ENCODE peak calls at places on chromosomes 5 and 9, in seven cellular contexts. Y is left ventricle myocardium inferior; W is stimulated activated CD4-positive, alpha-beta T cell treated with anti-CD3 and anti-CD28 coated beads, Interleukin-2, amount 100 ng/mL, for 24 hours; I is GM19239; Q is T-helper 17 cell; H is HTR-8/SVneo; L is A549. X is an unnamed sample.

GRCh38 chr5:120803282-120803681 is 339.2 kb downstream of the PRR16 start:
- DNase-seq in Y (no peak), W (no peak), I (no peak), Q (no peak), H (peak; percentile 15), L (no peak), X (peak; percentile 46)

GRCh38 chr9:114395768-114396167 is 8.0 kb upstream of the AKNA start:
- DNase-seq in Y (no peak), W (no peak), I (no peak), Q (no peak), H (no peak), L (no peak), X (no peak)

GRCh38 chr5:169415351-169415750 is 114.4 kb upstream of the SLIT3 start:
- DNase-seq in Y (no peak), W (no peak), I (no peak), Q (no peak), H (no peak), L (no peak), X (no peak)

GRCh38 chr9:100072805-100073204 is 26.0 kb downstream of the ERP44 start:
- DNase-seq in Y (no peak), W (no peak), I (no peak), Q (no peak), H (no peak), L (no peak), X (no peak)

GRCh38 chr5:516338-516925 is 7.8 kb downstream of the SLC9A3 start:
- DNase-seq in Y (no peak), W (no peak), I (no peak), Q (no peak), H (no peak), L (no peak), X (peak; percentile 1)

GRCh38 chr5:151758141-151758429 is 346 bp downstream of the ATOX1 start:
- DNase-seq in Y (no peak), W (no peak), I (no peak), Q (no peak), H (no peak), L (no peak), X (no peak)

GRCh38 chr5:932628-933250 is 40.1 kb downstream of the TRIP13 start:
- DNase-seq in Y (no peak), W (no peak), I (no peak), Q (no peak), H (no peak), L (no peak), X (no peak)

GRCh38 chr9:68685770-68686169 is 19.3 kb upstream of the PIP5K1B start:
- DNase-seq in Y (no peak), W (peak; percentile 47), I (peak; percentile 46), Q (no peak), H (no peak), L (peak; percentile 39), X (no peak)

GRCh38 chr5:147901555-147901954 is 4.8 kb downstream of the C5orf46 start:
- DNase-seq in Y (no peak), W (no peak), I (no peak), Q (no peak), H (no peak), L (peak; percentile 1), X (peak; percentile 26)

GRCh38 chr9:33180526-33181184 is 13.5 kb upstream of the B4GALT1 start:
- DNase-seq in Y (no peak), W (no peak), I (no peak), Q (no peak), H (no peak), L (no peak), X (no peak)

GRCh38 chr5:96629774-96630173 is 32.4 kb upstream of the CAST start:
- DNase-seq in Y (no peak), W (no peak), I (no peak), Q (no peak), H (peak; percentile 73), L (peak; percentile 61), X (no peak)

GRCh38 chr9:122332083-122332482 is 38.7 kb upstream of the PTGS1 start:
- DNase-seq in Y (no peak), W (no peak), I (no peak), Q (no peak), H (no peak), L (no peak), X (no peak)

GRCh38 chr5:398475-399295 is 44.3 kb upstream of the EXOC3 start:
- DNase-seq in Y (no peak), W (peak; percentile 37), I (no peak), Q (no peak), H (no peak), L (no peak), X (no peak)

GRCh38 chr5:150164640-150165039 is 1.9 kb upstream of the CDX1 start:
- DNase-seq in Y (peak; percentile 39), W (no peak), I (no peak), Q (no peak), H (no peak), L (no peak), X (no peak)